ENCODE peak calls at places on chromosomes 6 and 20, in six cellular contexts. T, B, S, R, C and F are unnamed samples.

GRCh38 chr6:30071081-30071818 is 4.3 kb downstream of the PPP1R11 start:
- DNase-seq in T (no peak), B (no peak), S (no peak), R (no peak), C (no peak), F (peak; percentile 44)

GRCh38 chr6:131000544-131000943 is 62.5 kb downstream of the EPB41L2 start:
- DNase-seq in T (no peak), B (no peak), S (no peak), R (no peak), C (no peak), F (no peak)

GRCh38 chr20:63641146-63641791 is 12.0 kb downstream of the STMN3 start:
- DNase-seq in T (no peak), B (no peak), S (no peak), R (peak; percentile 47), C (no peak), F (peak; percentile 43)

GRCh38 chr6:12543953-12544352 is 172.6 kb upstream of the PHACTR1 start:
- DNase-seq in T (no peak), B (no peak), S (no peak), R (no peak), C (no peak), F (no peak)

GRCh38 chr6:150624199-150624598 is 24.5 kb downstream of the PLEKHG1 start:
- DNase-seq in T (no peak), B (no peak), S (no peak), R (no peak), C (no peak), F (no peak)

GRCh38 chr6:54681987-54682386 is 164.6 kb upstream of the FAM83B start:
- DNase-seq in T (peak; percentile 25), B (no peak), S (no peak), R (no peak), C (no peak), F (peak; percentile 37)

GRCh38 chr20:39117486-39117885 is 155.3 kb downstream of the DHX35 start:
- DNase-seq in T (peak; percentile 57), B (no peak), S (peak; percentile 10), R (no peak), C (peak; percentile 84), F (peak; percentile 51)

GRCh38 chr6:75759207-75759606 is 10.2 kb downstream of the MYO6 start:
- DNase-seq in T (no peak), B (no peak), S (no peak), R (no peak), C (no peak), F (no peak)

GRCh38 chr6:127077886-127078285 is 40.6 kb upstream of the RSPO3 start:
- DNase-seq in T (no peak), B (no peak), S (no peak), R (no peak), C (no peak), F (peak; percentile 11)

GRCh38 chr20:62782149-62782892 is 14.0 kb upstream of the MRGBP start:
- DNase-seq in T (no peak), B (no peak), S (no peak), R (no peak), C (no peak), F (peak; percentile 29)

GRCh38 chr6:135493218-135493961 is 4.2 kb downstream of the AHI1 start:
- DNase-seq in T (no peak), B (no peak), S (no peak), R (no peak), C (no peak), F (peak; percentile 47)

GRCh38 chr6:10309826-10310405 is 105.0 kb downstream of the TFAP2A start:
- DNase-seq in T (no peak), B (no peak), S (no peak), R (no peak), C (no peak), F (no peak)

GRCh38 chr6:127198549-127198948 is 68.1 kb upstream of the RNF146 start:
- DNase-seq in T (no peak), B (no peak), S (no peak), R (no peak), C (no peak), F (no peak)

GRCh38 chr20:59835057-59835447 is 98.4 kb downstream of the SYCP2 start:
- DNase-seq in T (no peak), B (no peak), S (no peak), R (no peak), C (no peak), F (no peak)

GRCh38 chr20:19864130-19864529 is 106.1 kb downstream of the RIN2 start:
- DNase-seq in T (no peak), B (no peak), S (no peak), R (no peak), C (no peak), F (no peak)

GRCh38 chr6:122839477-122839876 is 50.4 kb downstream of the SMPDL3A start:
- DNase-seq in T (peak; percentile 32), B (peak; percentile 76), S (peak; percentile 49), R (peak; percentile 32), C (peak; percentile 68), F (peak; percentile 72)

GRCh38 chr6:137261393-137262154 is 42.4 kb upstream of the IFNGR1 start:
- DNase-seq in T (no peak), B (no peak), S (no peak), R (no peak), C (peak; percentile 35), F (peak; percentile 77)

GRCh38 chr6:21732731-21733130 is 139.2 kb downstream of the SOX4 start:
- DNase-seq in T (no peak), B (no peak), S (no peak), R (no peak), C (no peak), F (no peak)

GRCh38 chr20:56513807-56514150 is 10.8 kb upstream of the FAM209A start:
- DNase-seq in T (no peak), B (no peak), S (no peak), R (no peak), C (no peak), F (no peak)

GRCh38 chr6:136123464-136123863 is 126.6 kb downstream of the MTFR2 start:
- DNase-seq in T (no peak), B (no peak), S (no peak), R (no peak), C (no peak), F (peak; percentile 35)

GRCh38 chr20:11044561-11044960 is 370.8 kb upstream of the JAG1 start:
- DNase-seq in T (no peak), B (no peak), S (no peak), R (no peak), C (no peak), F (no peak)

GRCh38 chr6:10514049-10514780 is 6.9 kb upstream of the GCNT2 start:
- DNase-seq in T (no peak), B (no peak), S (no peak), R (no peak), C (no peak), F (no peak)

GRCh38 chr20:46666818-46667515 is 15.7 kb upstream of the SLC13A3 start:
- DNase-seq in T (no peak), B (no peak), S (no peak), R (no peak), C (no peak), F (no peak)

GRCh38 chr20:14568701-14569100 is 231.3 kb upstream of the FLRT3 start:
- DNase-seq in T (no peak), B (no peak), S (no peak), R (no peak), C (no peak), F (no peak)

GRCh38 chr20:1895674-1896496 is 678 bp downstream of the SIRPA start:
- DNase-seq in T (no peak), B (no peak), S (no peak), R (no peak), C (no peak), F (peak; percentile 24)

GRCh38 chr6:119541132-119541905 is 191.8 kb upstream of the MAN1A1 start:
- DNase-seq in T (peak; percentile 7), B (no peak), S (no peak), R (no peak), C (peak; percentile 77), F (no peak)

GRCh38 chr20:60252866-60253265 is 294.6 kb downstream of the CDH26 start:
- DNase-seq in T (no peak), B (no peak), S (no peak), R (no peak), C (no peak), F (no peak)

GRCh38 chr6:137777299-137778075 is 89.6 kb upstream of the TNFAIP3 start:
- DNase-seq in T (no peak), B (no peak), S (no peak), R (no peak), C (no peak), F (peak; percentile 21)

GRCh38 chr6:33217246-33217645 is 8.9 kb downstream of the RING1 start:
- DNase-seq in T (no peak), B (no peak), S (no peak), R (no peak), C (no peak), F (no peak)

GRCh38 chr6:151317206-151317994 is 74.0 kb downstream of the ZBTB2 start:
- DNase-seq in T (no peak), B (no peak), S (no peak), R (no peak), C (no peak), F (peak; percentile 57)

GRCh38 chr6:31676904-31677303 is 4.0 kb downstream of the LY6G5C start:
- DNase-seq in T (no peak), B (no peak), S (no peak), R (no peak), C (no peak), F (no peak)

GRCh38 chr6:12749531-12750379 is 33.2 kb downstream of the PHACTR1 start:
- DNase-seq in T (no peak), B (no peak), S (peak; percentile 87), R (no peak), C (no peak), F (no peak)

GRCh38 chr20:57656821-57657536 is 36.8 kb upstream of the ZBP1 start:
- DNase-seq in T (no peak), B (no peak), S (no peak), R (no peak), C (no peak), F (no peak)

GRCh38 chr6:54817834-54818233 is 28.7 kb upstream of the FAM83B start:
- DNase-seq in T (no peak), B (no peak), S (no peak), R (no peak), C (no peak), F (no peak)

GRCh38 chr6:31614075-31614619 is 887 bp upstream of the AIF1 start:
- DNase-seq in T (no peak), B (no peak), S (no peak), R (no peak), C (no peak), F (no peak)

GRCh38 chr20:31593221-31594001 is 11.7 kb upstream of the ID1 start:
- DNase-seq in T (peak; percentile 92), B (no peak), S (no peak), R (no peak), C (peak; percentile 98), F (peak; percentile 52)

GRCh38 chr6:126380072-126380583 is 40.2 kb downstream of the CENPW start:
- DNase-seq in T (no peak), B (no peak), S (no peak), R (no peak), C (no peak), F (no peak)

GRCh38 chr6:130814506-130814905 is 12.7 kb upstream of the SMLR1 start:
- DNase-seq in T (no peak), B (no peak), S (no peak), R (no peak), C (no peak), F (no peak)